ENCODE peak calls at places on chromosome 14, in four cellular contexts. One of them, this sample, is unnamed.

GRCh38 chr14:101820283-101820798 is 58.8 kb downstream of the PPP2R5C start:
- DNase-seq in tibial nerve: no peak
- DNase-seq in ovary: no peak
- DNase-seq in aorta: no peak
- DNase-seq in this sample: no peak

GRCh38 chr14:44962573-44963528 is 861 bp downstream of the TOGARAM1 start:
- DNase-seq in tibial nerve: peak
- DNase-seq in ovary: peak
- DNase-seq in aorta: peak
- DNase-seq in this sample: peak

GRCh38 chr14:88069677-88070076 is 64.7 kb downstream of the GPR65 start:
- DNase-seq in aorta: no peak
- DNase-seq in tibial nerve: no peak
- DNase-seq in ovary: no peak
- DNase-seq in this sample: no peak

GRCh38 chr14:105499256-105500035 is 8.4 kb downstream of the TEDC1 start:
- DNase-seq in tibial nerve: no peak
- DNase-seq in ovary: no peak
- DNase-seq in aorta: peak
- DNase-seq in this sample: peak

GRCh38 chr14:101977311-101978071 is 13.1 kb downstream of the DYNC1H1 start:
- DNase-seq in ovary: no peak
- DNase-seq in tibial nerve: no peak
- DNase-seq in aorta: no peak
- DNase-seq in this sample: no peak

GRCh38 chr14:38107216-38107631 is 100.5 kb upstream of the SSTR1 start:
- DNase-seq in tibial nerve: no peak
- DNase-seq in aorta: no peak
- DNase-seq in ovary: no peak
- DNase-seq in this sample: no peak

GRCh38 chr14:48341069-48341468 is 665.7 kb upstream of the MDGA2 start:
- DNase-seq in aorta: no peak
- DNase-seq in ovary: no peak
- DNase-seq in tibial nerve: no peak
- DNase-seq in this sample: no peak

GRCh38 chr14:85529803-85530574 is at the start of gene FLRT2:
- DNase-seq in ovary: peak
- DNase-seq in tibial nerve: peak
- DNase-seq in aorta: peak
- DNase-seq in this sample: peak

GRCh38 chr14:53338192-53338591 is 185.1 kb upstream of the DDHD1 start:
- DNase-seq in tibial nerve: no peak
- DNase-seq in aorta: no peak
- DNase-seq in ovary: no peak
- DNase-seq in this sample: no peak

GRCh38 chr14:31758941-31759340 is 197.7 kb downstream of the NUBPL start:
- DNase-seq in tibial nerve: no peak
- DNase-seq in aorta: no peak
- DNase-seq in ovary: no peak
- DNase-seq in this sample: no peak

GRCh38 chr14:41782488-41782887 is 175.8 kb downstream of the LRFN5 start:
- DNase-seq in aorta: no peak
- DNase-seq in tibial nerve: no peak
- DNase-seq in ovary: no peak
- DNase-seq in this sample: no peak

GRCh38 chr14:54754623-54755386 is 147.8 kb downstream of the GCH1 start:
- DNase-seq in ovary: no peak
- DNase-seq in aorta: no peak
- DNase-seq in tibial nerve: no peak
- DNase-seq in this sample: no peak

GRCh38 chr14:30656190-30656632 is 34.1 kb downstream of the SCFD1 start:
- DNase-seq in ovary: no peak
- DNase-seq in tibial nerve: peak
- DNase-seq in aorta: no peak
- DNase-seq in this sample: no peak

GRCh38 chr14:83133986-83134664 is 1600.5 kb upstream of the SEL1L start:
- DNase-seq in ovary: no peak
- DNase-seq in aorta: no peak
- DNase-seq in tibial nerve: no peak
- DNase-seq in this sample: no peak

GRCh38 chr14:64510825-64511679 is 6.5 kb downstream of the ZBTB1 start:
- DNase-seq in aorta: peak
- DNase-seq in ovary: peak
- DNase-seq in tibial nerve: peak
- DNase-seq in this sample: no peak

GRCh38 chr14:90625445-90625844 is 190.8 kb downstream of the TTC7B start:
- DNase-seq in ovary: no peak
- DNase-seq in aorta: no peak
- DNase-seq in tibial nerve: no peak
- DNase-seq in this sample: no peak

GRCh38 chr14:52043690-52044089 is 25.2 kb downstream of the NID2 start:
- DNase-seq in aorta: no peak
- DNase-seq in tibial nerve: no peak
- DNase-seq in ovary: no peak
- DNase-seq in this sample: no peak

GRCh38 chr14:87615822-87616679 is 376.9 kb downstream of the GALC start:
- DNase-seq in ovary: peak
- DNase-seq in tibial nerve: peak
- DNase-seq in aorta: peak
- DNase-seq in this sample: no peak

GRCh38 chr14:36091096-36091495 is 85.4 kb downstream of the PTCSC3 start:
- DNase-seq in aorta: no peak
- DNase-seq in tibial nerve: no peak
- DNase-seq in ovary: no peak
- DNase-seq in this sample: no peak

GRCh38 chr14:49194067-49194466 is 392.1 kb downstream of the RPS29 start:
- DNase-seq in tibial nerve: no peak
- DNase-seq in aorta: peak
- DNase-seq in ovary: no peak
- DNase-seq in this sample: peak

GRCh38 chr14:22841311-22841710 is 4.9 kb downstream of the MMP14 start:
- DNase-seq in ovary: no peak
- DNase-seq in aorta: no peak
- DNase-seq in tibial nerve: no peak
- DNase-seq in this sample: no peak

GRCh38 chr14:31080060-31080459 is 53.9 kb upstream of the STRN3 start:
- DNase-seq in ovary: no peak
- DNase-seq in aorta: no peak
- DNase-seq in tibial nerve: no peak
- DNase-seq in this sample: no peak

GRCh38 chr14:31717294-31718085 is 156.3 kb downstream of the NUBPL start:
- DNase-seq in tibial nerve: no peak
- DNase-seq in ovary: no peak
- DNase-seq in aorta: no peak
- DNase-seq in this sample: no peak

GRCh38 chr14:89144066-89144465 is 273.0 kb downstream of the FOXN3 start:
- DNase-seq in tibial nerve: no peak
- DNase-seq in ovary: no peak
- DNase-seq in aorta: no peak
- DNase-seq in this sample: no peak

GRCh38 chr14:101823511-101824120 is 62.1 kb downstream of the PPP2R5C start:
- DNase-seq in tibial nerve: no peak
- DNase-seq in ovary: no peak
- DNase-seq in aorta: no peak
- DNase-seq in this sample: no peak

GRCh38 chr14:68718033-68718725 is 74.7 kb downstream of the ZFP36L1 start:
- DNase-seq in ovary: no peak
- DNase-seq in tibial nerve: no peak
- DNase-seq in aorta: no peak
- DNase-seq in this sample: no peak

GRCh38 chr14:91171291-91171690 is 57.4 kb downstream of the DGLUCY start:
- DNase-seq in tibial nerve: no peak
- DNase-seq in ovary: no peak
- DNase-seq in aorta: no peak
- DNase-seq in this sample: no peak

GRCh38 chr14:45990252-45990651 is 661.3 kb downstream of the RPL10L start:
- DNase-seq in aorta: no peak
- DNase-seq in tibial nerve: no peak
- DNase-seq in ovary: no peak
- DNase-seq in this sample: no peak

GRCh38 chr14:30225171-30225570 is 297.5 kb upstream of the PRKD1 start:
- DNase-seq in ovary: no peak
- DNase-seq in tibial nerve: peak
- DNase-seq in aorta: no peak
- DNase-seq in this sample: no peak

GRCh38 chr14:101402936-101403660 is 158.2 kb upstream of the DIO3 start:
- DNase-seq in ovary: no peak
- DNase-seq in tibial nerve: no peak
- DNase-seq in aorta: no peak
- DNase-seq in this sample: no peak

GRCh38 chr14:22837059-22837749 is 819 bp downstream of the MMP14 start:
- DNase-seq in ovary: peak
- DNase-seq in aorta: peak
- DNase-seq in tibial nerve: no peak
- DNase-seq in this sample: no peak

GRCh38 chr14:96162741-96163140 is 41.9 kb upstream of the BDKRB2 start:
- DNase-seq in ovary: no peak
- DNase-seq in tibial nerve: no peak
- DNase-seq in aorta: no peak
- DNase-seq in this sample: no peak

GRCh38 chr14:74501135-74501614 is 7.6 kb downstream of the ISCA2 start:
- DNase-seq in ovary: peak
- DNase-seq in aorta: peak
- DNase-seq in tibial nerve: peak
- DNase-seq in this sample: peak

GRCh38 chr14:74510211-74510931 is 16.8 kb downstream of the ISCA2 start:
- DNase-seq in aorta: peak
- DNase-seq in tibial nerve: no peak
- DNase-seq in ovary: no peak
- DNase-seq in this sample: no peak

GRCh38 chr14:90489306-90489705 is 92.5 kb downstream of the CALM1 start:
- DNase-seq in tibial nerve: no peak
- DNase-seq in ovary: no peak
- DNase-seq in aorta: no peak
- DNase-seq in this sample: no peak

GRCh38 chr14:56129092-56129491 is 10.9 kb downstream of the PELI2 start:
- DNase-seq in aorta: no peak
- DNase-seq in tibial nerve: no peak
- DNase-seq in ovary: no peak
- DNase-seq in this sample: no peak

GRCh38 chr14:56124296-56124695 is 6.1 kb downstream of the PELI2 start:
- DNase-seq in aorta: no peak
- DNase-seq in tibial nerve: no peak
- DNase-seq in ovary: no peak
- DNase-seq in this sample: no peak

GRCh38 chr14:56127156-56127555 is 8.9 kb downstream of the PELI2 start:
- DNase-seq in ovary: no peak
- DNase-seq in tibial nerve: no peak
- DNase-seq in aorta: no peak
- DNase-seq in this sample: no peak

GRCh38 chr14:56126514-56126913 is 8.3 kb downstream of the PELI2 start:
- DNase-seq in tibial nerve: no peak
- DNase-seq in aorta: no peak
- DNase-seq in ovary: no peak
- DNase-seq in this sample: no peak

DNA sequence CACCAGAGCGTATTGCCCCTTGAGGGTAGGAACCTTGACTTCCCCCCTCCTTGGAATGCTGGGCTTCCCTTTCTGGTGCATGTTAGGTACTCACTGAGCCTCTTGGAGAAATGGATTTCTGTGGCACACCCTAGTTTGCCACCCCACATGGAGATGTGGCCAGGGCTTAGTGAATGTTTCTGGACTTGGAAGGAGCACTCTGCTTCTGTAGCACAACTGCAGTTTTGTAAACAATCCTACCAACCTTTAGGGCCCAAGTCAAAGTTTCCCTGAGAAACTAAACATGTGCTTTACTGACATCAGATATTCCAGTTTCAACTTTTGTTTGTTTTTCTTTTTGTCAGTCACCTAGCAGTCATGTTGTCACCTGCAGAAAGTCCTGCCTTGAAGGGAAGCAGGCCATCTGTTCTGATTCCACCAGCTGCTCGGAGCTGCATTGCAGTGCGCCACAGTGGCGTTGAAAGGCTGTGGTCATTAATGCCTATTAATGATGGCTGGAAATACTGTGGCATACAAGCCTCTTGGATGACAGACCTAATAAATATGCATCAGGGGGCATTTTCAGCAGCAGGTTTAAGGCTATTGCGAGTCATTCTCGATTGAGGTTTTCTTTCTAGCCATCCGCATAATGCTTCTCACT is 7.7 kb downstream of the PELI2 start:
- DNase-seq in aorta: no peak
- DNase-seq in tibial nerve: no peak
- DNase-seq in ovary: no peak
- DNase-seq in this sample: no peak
- H3K4me3 ChIP-seq in aorta: no peak
- H3K4me3 ChIP-seq in tibial nerve: no peak
- H3K4me3 ChIP-seq in ovary: no peak
- H3K4me3 ChIP-seq in this sample: no peak

GRCh38 chr14:98345186-98345585 is 926.8 kb downstream of the BCL11B start:
- DNase-seq in tibial nerve: no peak
- DNase-seq in ovary: no peak
- DNase-seq in aorta: no peak
- DNase-seq in this sample: no peak
- H3K27ac ChIP-seq in tibial nerve: no peak
- H3K27ac ChIP-seq in ovary: no peak
- H3K27ac ChIP-seq in aorta: no peak
- H3K27ac ChIP-seq in this sample: no peak

GRCh38 chr14:24269910-24270536 is 1.4 kb downstream of the RABGGTA start:
- DNase-seq in ovary: no peak
- DNase-seq in tibial nerve: no peak
- DNase-seq in aorta: no peak
- DNase-seq in this sample: no peak
- H3K4me3 ChIP-seq in ovary: no peak
- H3K4me3 ChIP-seq in tibial nerve: no peak
- H3K4me3 ChIP-seq in aorta: no peak
- H3K4me3 ChIP-seq in this sample: no peak

GRCh38 chr14:71246539-71246938 is 339.3 kb downstream of the PCNX1 start:
- DNase-seq in ovary: no peak
- DNase-seq in tibial nerve: no peak
- DNase-seq in aorta: no peak
- DNase-seq in this sample: no peak

GRCh38 chr14:71244341-71244740 is 337.1 kb downstream of the PCNX1 start:
- DNase-seq in tibial nerve: no peak
- DNase-seq in aorta: no peak
- DNase-seq in ovary: no peak
- DNase-seq in this sample: no peak

GRCh38 chr14:71245659-71246361 is 338.6 kb downstream of the PCNX1 start:
- DNase-seq in tibial nerve: no peak
- DNase-seq in aorta: no peak
- DNase-seq in ovary: no peak
- DNase-seq in this sample: no peak

GRCh38 chr14:71248204-71248603 is 340.9 kb downstream of the PCNX1 start:
- DNase-seq in aorta: no peak
- DNase-seq in tibial nerve: no peak
- DNase-seq in ovary: no peak
- DNase-seq in this sample: no peak

GRCh38 chr14:71247106-71247505 is 339.8 kb downstream of the PCNX1 start:
- DNase-seq in aorta: no peak
- DNase-seq in ovary: no peak
- DNase-seq in tibial nerve: no peak
- DNase-seq in this sample: no peak
- H3K27ac ChIP-seq in aorta: no peak
- H3K27ac ChIP-seq in ovary: no peak
- H3K27ac ChIP-seq in tibial nerve: no peak
- H3K27ac ChIP-seq in this sample: no peak

GRCh38 chr14:81435578-81436295 is 35.6 kb upstream of the STON2 start:
- DNase-seq in tibial nerve: no peak
- DNase-seq in aorta: peak
- DNase-seq in ovary: peak
- DNase-seq in this sample: no peak
- H3K4me3 ChIP-seq in tibial nerve: peak
- H3K4me3 ChIP-seq in aorta: peak
- H3K4me3 ChIP-seq in ovary: peak
- H3K4me3 ChIP-seq in this sample: peak